ENCODE peak calls at places on chromosomes 4 and X, in six cellular contexts. One of them, this sample, is unnamed.

GRCh38 chrX:107551546-107551945 is 76.8 kb upstream of the PRPS1 start:
- DNase-seq in sigmoid colon: no peak
- DNase-seq in HAP-1: no peak
- DNase-seq in psoas muscle: no peak
- DNase-seq in right atrium auricular region: no peak
- DNase-seq in lower lobe of right lung: peak
- DNase-seq in this sample: no peak

GRCh38 chr4:56307423-56307822 is 79.9 kb downstream of the AASDH start:
- DNase-seq in lower lobe of right lung: no peak
- DNase-seq in psoas muscle: no peak
- DNase-seq in HAP-1: no peak
- DNase-seq in sigmoid colon: no peak
- DNase-seq in right atrium auricular region: no peak
- DNase-seq in this sample: no peak

GRCh38 chr4:61210186-61210939 is 10.2 kb downstream of the ADGRL3 start:
- DNase-seq in HAP-1: no peak
- DNase-seq in lower lobe of right lung: no peak
- DNase-seq in right atrium auricular region: no peak
- DNase-seq in sigmoid colon: no peak
- DNase-seq in psoas muscle: no peak
- DNase-seq in this sample: no peak

GRCh38 chr4:44354172-44354571 is 94.4 kb downstream of the KCTD8 start:
- DNase-seq in right atrium auricular region: no peak
- DNase-seq in sigmoid colon: no peak
- DNase-seq in lower lobe of right lung: no peak
- DNase-seq in HAP-1: no peak
- DNase-seq in psoas muscle: no peak
- DNase-seq in this sample: no peak

GRCh38 chrX:15645266-15645665 is 19.3 kb downstream of the CLTRN start:
- DNase-seq in right atrium auricular region: no peak
- DNase-seq in lower lobe of right lung: no peak
- DNase-seq in sigmoid colon: no peak
- DNase-seq in psoas muscle: no peak
- DNase-seq in HAP-1: peak
- DNase-seq in this sample: no peak

GRCh38 chr4:2256156-2256731 is 5.7 kb downstream of the MXD4 start:
- DNase-seq in psoas muscle: peak
- DNase-seq in HAP-1: peak
- DNase-seq in sigmoid colon: peak
- DNase-seq in lower lobe of right lung: peak
- DNase-seq in right atrium auricular region: peak
- DNase-seq in this sample: no peak

GRCh38 chr4:60923075-60923474 is 277.1 kb upstream of the ADGRL3 start:
- DNase-seq in sigmoid colon: no peak
- DNase-seq in right atrium auricular region: no peak
- DNase-seq in lower lobe of right lung: no peak
- DNase-seq in HAP-1: no peak
- DNase-seq in psoas muscle: no peak
- DNase-seq in this sample: no peak

GRCh38 chrX:148976571-148976970 is 476.2 kb downstream of the AFF2 start:
- DNase-seq in HAP-1: no peak
- DNase-seq in lower lobe of right lung: no peak
- DNase-seq in psoas muscle: no peak
- DNase-seq in right atrium auricular region: no peak
- DNase-seq in sigmoid colon: no peak
- DNase-seq in this sample: no peak

GRCh38 chrX:120297923-120298322 is 13.3 kb downstream of the TMEM255A start:
- DNase-seq in psoas muscle: no peak
- DNase-seq in sigmoid colon: no peak
- DNase-seq in right atrium auricular region: no peak
- DNase-seq in HAP-1: no peak
- DNase-seq in lower lobe of right lung: no peak
- DNase-seq in this sample: no peak

GRCh38 chr4:7343950-7344349 is 90.8 kb downstream of the PSAPL1 start:
- DNase-seq in right atrium auricular region: no peak
- DNase-seq in sigmoid colon: no peak
- DNase-seq in HAP-1: no peak
- DNase-seq in psoas muscle: no peak
- DNase-seq in lower lobe of right lung: peak
- DNase-seq in this sample: no peak

GRCh38 chr4:99074816-99075215 is 13.8 kb downstream of the ADH5 start:
- DNase-seq in HAP-1: no peak
- DNase-seq in sigmoid colon: no peak
- DNase-seq in psoas muscle: no peak
- DNase-seq in right atrium auricular region: no peak
- DNase-seq in lower lobe of right lung: peak
- DNase-seq in this sample: no peak

GRCh38 chrX:129831486-129831885 is 12.2 kb downstream of the ZDHHC9 start:
- DNase-seq in psoas muscle: no peak
- DNase-seq in right atrium auricular region: no peak
- DNase-seq in HAP-1: no peak
- DNase-seq in lower lobe of right lung: no peak
- DNase-seq in sigmoid colon: no peak
- DNase-seq in this sample: peak

GRCh38 chrX:34901761-34902160 is 40.8 kb upstream of the FAM47B start:
- DNase-seq in HAP-1: no peak
- DNase-seq in right atrium auricular region: no peak
- DNase-seq in sigmoid colon: no peak
- DNase-seq in psoas muscle: no peak
- DNase-seq in lower lobe of right lung: no peak
- DNase-seq in this sample: no peak

GRCh38 chrX:68083510-68083909 is 349.8 kb downstream of the OPHN1 start:
- DNase-seq in sigmoid colon: no peak
- DNase-seq in right atrium auricular region: no peak
- DNase-seq in HAP-1: no peak
- DNase-seq in lower lobe of right lung: no peak
- DNase-seq in psoas muscle: no peak
- DNase-seq in this sample: no peak

GRCh38 chr4:27407616-27408015 is 547.0 kb downstream of the STIM2 start:
- DNase-seq in psoas muscle: no peak
- DNase-seq in HAP-1: no peak
- DNase-seq in lower lobe of right lung: no peak
- DNase-seq in right atrium auricular region: no peak
- DNase-seq in sigmoid colon: no peak
- DNase-seq in this sample: no peak

GRCh38 chrX:155027509-155028066 is 944 bp downstream of the FUNDC2 start:
- DNase-seq in lower lobe of right lung: no peak
- DNase-seq in sigmoid colon: peak
- DNase-seq in HAP-1: no peak
- DNase-seq in right atrium auricular region: no peak
- DNase-seq in psoas muscle: no peak
- DNase-seq in this sample: peak

GRCh38 chrX:155026420-155026726 is 271 bp upstream of the FUNDC2 start:
- DNase-seq in sigmoid colon: no peak
- DNase-seq in psoas muscle: no peak
- DNase-seq in right atrium auricular region: no peak
- DNase-seq in lower lobe of right lung: no peak
- DNase-seq in HAP-1: no peak
- DNase-seq in this sample: no peak

GRCh38 chrX:155028749-155029360 is 2.2 kb downstream of the FUNDC2 start:
- DNase-seq in sigmoid colon: no peak
- DNase-seq in psoas muscle: no peak
- DNase-seq in HAP-1: no peak
- DNase-seq in lower lobe of right lung: no peak
- DNase-seq in right atrium auricular region: no peak
- DNase-seq in this sample: no peak

GRCh38 chrX:155026727-155027508 is at the start of gene FUNDC2:
- DNase-seq in psoas muscle: peak
- DNase-seq in sigmoid colon: peak
- DNase-seq in lower lobe of right lung: peak
- DNase-seq in HAP-1: peak
- DNase-seq in right atrium auricular region: peak
- DNase-seq in this sample: peak

DNA sequence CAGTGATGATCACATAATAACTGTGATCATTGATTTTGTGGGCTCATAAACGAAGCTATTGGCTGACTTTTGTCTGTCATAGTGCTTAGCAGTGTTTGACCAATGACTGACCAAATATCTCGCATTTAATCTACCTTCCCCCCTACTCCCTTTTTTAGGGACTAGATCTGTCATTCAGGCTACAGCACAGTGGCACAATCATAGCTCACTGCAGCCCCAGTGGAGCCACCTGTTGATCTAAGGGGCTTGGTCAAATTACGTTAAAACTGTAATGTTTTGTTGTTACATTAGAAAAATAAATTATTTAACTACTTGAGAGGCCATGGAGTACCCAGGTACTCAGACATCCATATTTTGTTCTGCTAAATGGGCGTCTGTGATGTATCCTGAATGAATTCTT is 1.5 kb downstream of the FUNDC2 start:
- DNase-seq in right atrium auricular region: no peak
- DNase-seq in psoas muscle: no peak
- DNase-seq in HAP-1: peak
- DNase-seq in lower lobe of right lung: no peak
- DNase-seq in sigmoid colon: no peak
- DNase-seq in this sample: no peak
- H3K4me3 ChIP-seq in right atrium auricular region: peak
- H3K4me3 ChIP-seq in psoas muscle: peak
- H3K4me3 ChIP-seq in HAP-1: peak
- H3K4me3 ChIP-seq in lower lobe of right lung: peak
- H3K4me3 ChIP-seq in sigmoid colon: peak
- H3K4me3 ChIP-seq in this sample: peak

GRCh38 chr4:168846414-168846813 is 163.6 kb downstream of the CBR4 start:
- DNase-seq in psoas muscle: no peak
- DNase-seq in HAP-1: no peak
- DNase-seq in sigmoid colon: no peak
- DNase-seq in right atrium auricular region: no peak
- DNase-seq in lower lobe of right lung: no peak
- DNase-seq in this sample: no peak

GRCh38 chr4:168845897-168846296 is 164.2 kb downstream of the CBR4 start:
- DNase-seq in lower lobe of right lung: no peak
- DNase-seq in HAP-1: no peak
- DNase-seq in sigmoid colon: no peak
- DNase-seq in psoas muscle: no peak
- DNase-seq in right atrium auricular region: no peak
- DNase-seq in this sample: no peak

GRCh38 chr4:168848112-168848511 is 161.9 kb downstream of the CBR4 start:
- DNase-seq in HAP-1: peak
- DNase-seq in sigmoid colon: peak
- DNase-seq in right atrium auricular region: no peak
- DNase-seq in psoas muscle: no peak
- DNase-seq in lower lobe of right lung: no peak
- DNase-seq in this sample: no peak

GRCh38 chr4:168850016-168850415 is 160.0 kb downstream of the CBR4 start:
- DNase-seq in psoas muscle: no peak
- DNase-seq in sigmoid colon: no peak
- DNase-seq in right atrium auricular region: no peak
- DNase-seq in HAP-1: no peak
- DNase-seq in lower lobe of right lung: no peak
- DNase-seq in this sample: no peak

DNA sequence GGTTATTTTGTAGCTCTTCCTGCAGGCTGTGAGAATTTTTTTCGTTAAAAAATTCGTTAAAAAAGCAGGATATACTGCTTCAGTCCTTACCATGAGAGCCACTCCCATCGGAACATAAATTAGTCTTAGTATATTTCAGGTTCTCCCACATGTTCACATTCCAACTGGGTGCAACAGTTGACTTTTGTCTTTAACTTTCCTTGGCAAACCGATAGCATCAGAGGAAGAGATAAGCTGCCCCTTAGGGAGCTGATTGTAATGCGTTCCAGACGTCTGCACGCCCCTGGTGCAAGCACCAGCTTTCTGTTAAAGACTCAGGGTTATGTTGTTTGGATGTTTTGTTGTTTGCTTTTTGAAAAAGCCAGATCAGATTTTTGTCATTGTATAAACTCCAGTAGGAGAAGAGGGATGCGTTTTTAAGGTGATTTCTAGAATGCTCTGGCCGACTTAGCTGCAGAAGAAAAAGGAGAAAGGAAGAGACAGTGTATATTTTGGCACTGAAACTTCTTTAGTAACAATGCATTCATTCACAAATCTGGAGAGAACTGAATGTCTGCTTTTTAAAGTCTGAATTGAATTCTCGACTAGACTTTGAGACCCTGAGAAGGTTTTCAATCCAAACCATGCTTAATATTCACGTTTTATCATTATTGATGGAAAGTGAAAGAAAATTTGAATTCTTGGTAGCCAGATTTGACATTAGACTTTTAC is 160.9 kb downstream of the CBR4 start:
- DNase-seq in lower lobe of right lung: no peak
- DNase-seq in right atrium auricular region: no peak
- DNase-seq in psoas muscle: no peak
- DNase-seq in HAP-1: peak
- DNase-seq in sigmoid colon: no peak
- DNase-seq in this sample: peak
- H3K4me3 ChIP-seq in lower lobe of right lung: peak
- H3K4me3 ChIP-seq in right atrium auricular region: no peak
- H3K4me3 ChIP-seq in psoas muscle: peak
- H3K4me3 ChIP-seq in HAP-1: no peak
- H3K4me3 ChIP-seq in sigmoid colon: no peak
- H3K4me3 ChIP-seq in this sample: no peak

GRCh38 chr4:146333187-146333894 is 119.0 kb downstream of the REELD1 start:
- DNase-seq in sigmoid colon: no peak
- DNase-seq in psoas muscle: no peak
- DNase-seq in right atrium auricular region: no peak
- DNase-seq in lower lobe of right lung: no peak
- DNase-seq in HAP-1: no peak
- DNase-seq in this sample: peak

GRCh38 chr4:146333895-146334262 is 119.5 kb downstream of the REELD1 start:
- DNase-seq in right atrium auricular region: no peak
- DNase-seq in sigmoid colon: no peak
- DNase-seq in psoas muscle: no peak
- DNase-seq in lower lobe of right lung: no peak
- DNase-seq in HAP-1: no peak
- DNase-seq in this sample: no peak

GRCh38 chr4:146335763-146336412 is 121.5 kb downstream of the REELD1 start:
- DNase-seq in lower lobe of right lung: no peak
- DNase-seq in HAP-1: no peak
- DNase-seq in right atrium auricular region: no peak
- DNase-seq in sigmoid colon: no peak
- DNase-seq in psoas muscle: no peak
- DNase-seq in this sample: no peak

GRCh38 chr4:146336413-146336807 is 122.1 kb downstream of the REELD1 start:
- DNase-seq in sigmoid colon: no peak
- DNase-seq in psoas muscle: no peak
- DNase-seq in HAP-1: no peak
- DNase-seq in right atrium auricular region: no peak
- DNase-seq in lower lobe of right lung: no peak
- DNase-seq in this sample: no peak

GRCh38 chr4:146334862-146335449 is 120.6 kb downstream of the REELD1 start:
- DNase-seq in HAP-1: no peak
- DNase-seq in lower lobe of right lung: no peak
- DNase-seq in right atrium auricular region: no peak
- DNase-seq in psoas muscle: no peak
- DNase-seq in sigmoid colon: no peak
- DNase-seq in this sample: no peak
- H3K4me3 ChIP-seq in HAP-1: no peak
- H3K4me3 ChIP-seq in lower lobe of right lung: no peak
- H3K4me3 ChIP-seq in right atrium auricular region: no peak
- H3K4me3 ChIP-seq in psoas muscle: no peak
- H3K4me3 ChIP-seq in sigmoid colon: no peak
- H3K4me3 ChIP-seq in this sample: no peak

DNA sequence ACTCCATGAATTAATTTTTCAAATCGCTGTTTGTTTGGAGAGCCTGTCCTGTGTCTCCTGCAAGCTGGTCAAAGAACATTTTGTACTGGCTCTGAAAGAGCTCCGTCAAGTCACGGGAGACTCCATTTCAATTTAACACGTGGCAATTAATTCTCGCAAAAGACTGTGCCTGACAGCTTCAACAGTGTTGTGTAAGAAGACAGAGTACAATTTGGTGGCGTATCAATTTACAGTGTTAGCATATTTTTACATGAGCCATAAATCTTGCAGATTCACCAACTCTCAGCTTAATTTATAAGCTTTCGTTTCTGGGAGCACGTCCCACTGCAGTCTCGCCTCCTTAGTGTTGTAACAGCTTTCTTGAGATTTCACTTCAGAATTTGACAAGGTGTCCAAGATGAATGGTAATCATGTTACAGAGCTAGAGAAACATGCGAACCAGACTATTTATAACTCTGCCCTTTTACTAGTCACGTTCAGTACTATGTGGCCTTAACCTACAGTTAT is 70.8 kb downstream of the RWDD4 start:
- DNase-seq in HAP-1: peak
- DNase-seq in psoas muscle: no peak
- DNase-seq in right atrium auricular region: no peak
- DNase-seq in sigmoid colon: no peak
- DNase-seq in lower lobe of right lung: no peak
- DNase-seq in this sample: no peak
- H3K4me3 ChIP-seq in HAP-1: no peak
- H3K4me3 ChIP-seq in psoas muscle: peak
- H3K4me3 ChIP-seq in right atrium auricular region: no peak
- H3K4me3 ChIP-seq in sigmoid colon: no peak
- H3K4me3 ChIP-seq in lower lobe of right lung: no peak
- H3K4me3 ChIP-seq in this sample: no peak